ENCODE peak calls at places on chromosome 9, in eight cellular contexts. L is right lobe of liver; R is amniotic stem cell; C is tibial artery; W is hypothalamus; U is CMK; B is CD8-positive, alpha-beta T cell; H is testis. Q is an unnamed sample.

GRCh38 chr9:16064701-16065230 is 511.9 kb downstream of the CCDC171 start:
- DNase-seq in L (no peak), R (no peak), C (no peak), W (no peak), U (no peak), B (no peak), H (no peak), Q (no peak)

GRCh38 chr9:137423810-137424291 is 658 bp downstream of the NOXA1 start:
- DNase-seq in L (peak; percentile 76), R (no peak), C (no peak), W (no peak), U (no peak), B (no peak), H (no peak), Q (no peak)

GRCh38 chr9:133676450-133676849 is 40.3 kb downstream of the DBH start:
- DNase-seq in L (no peak), R (no peak), C (no peak), W (no peak), U (peak; percentile 59), B (no peak), H (no peak), Q (no peak)

GRCh38 chr9:92617951-92618510 is 51.9 kb downstream of the IPPK start:
- DNase-seq in L (no peak), R (no peak), C (no peak), W (no peak), U (no peak), B (no peak), H (peak; percentile 13), Q (no peak)

GRCh38 chr9:3343671-3344070 is 182.1 kb downstream of the RFX3 start:
- DNase-seq in L (no peak), R (no peak), C (no peak), W (no peak), U (no peak), B (no peak), H (no peak), Q (no peak)

GRCh38 chr9:69599232-69599971 is 72.8 kb downstream of the APBA1 start:
- DNase-seq in L (no peak), R (no peak), C (no peak), W (no peak), U (no peak), B (no peak), H (no peak), Q (no peak)

GRCh38 chr9:71285191-71285656 is 163.8 kb upstream of the TRPM3 start:
- DNase-seq in L (no peak), R (peak; percentile 52), C (no peak), W (peak; percentile 31), U (peak; percentile 4), B (no peak), H (peak; percentile 78), Q (no peak)

GRCh38 chr9:126317513-126317912 is 9.1 kb upstream of the MVB12B start:
- DNase-seq in L (no peak), R (no peak), C (no peak), W (no peak), U (no peak), B (peak; percentile 30), H (no peak), Q (no peak)

GRCh38 chr9:34541540-34541939 is 18.8 kb upstream of the ENHO start:
- DNase-seq in L (no peak), R (no peak), C (no peak), W (no peak), U (no peak), B (no peak), H (no peak), Q (no peak)

GRCh38 chr9:21527579-21527978 is 45.5 kb upstream of the IFNE start:
- DNase-seq in L (no peak), R (no peak), C (no peak), W (no peak), U (no peak), B (no peak), H (no peak), Q (no peak)

Q was measured in thoracic aorta.